ENCODE peak calls at places on chromosomes 5 and 9, in six cellular contexts. B is cardiac muscle cell; D is breast epithelium; K is neural progenitor cell; I is CD8-positive, alpha-beta memory T cell; V is CD4-positive, alpha-beta T cell. F is an unnamed sample.

GRCh38 chr5:57383093-57383861 is 99.3 kb downstream of the ACTBL2 start:
- DNase-seq in B (no peak), D (no peak), K (no peak), I (no peak), V (no peak), F (no peak)

GRCh38 chr9:27856054-27856453 is 282.8 kb upstream of the C9orf72 start:
- DNase-seq in B (no peak), D (no peak), K (no peak), I (no peak), V (no peak), F (no peak)

GRCh38 chr9:15104826-15105420 is 194.7 kb upstream of the FREM1 start:
- DNase-seq in B (peak; percentile 66), D (no peak), K (peak; percentile 69), I (peak; percentile 3), V (peak; percentile 3), F (no peak)

GRCh38 chr9:99605016-99605743 is 216.5 kb upstream of the NR4A3 start:
- DNase-seq in B (no peak), D (no peak), K (no peak), I (no peak), V (no peak), F (no peak)

GRCh38 chr9:113219972-113220371 is 1.1 kb downstream of the FKBP15 start:
- DNase-seq in B (no peak), D (no peak), K (no peak), I (no peak), V (no peak), F (no peak)

GRCh38 chr5:87195616-87196015 is 72.1 kb upstream of the RASA1 start:
- DNase-seq in B (no peak), D (no peak), K (no peak), I (no peak), V (no peak), F (no peak)

GRCh38 chr5:118692811-118693342 is 295.5 kb downstream of the DTWD2 start:
- DNase-seq in B (peak; percentile 42), D (no peak), K (peak; percentile 57), I (no peak), V (no peak), F (no peak)

GRCh38 chr9:108033976-108034964 is 544.7 kb upstream of the KLF4 start:
- DNase-seq in B (no peak), D (no peak), K (no peak), I (no peak), V (no peak), F (no peak)

GRCh38 chr9:27664136-27664819 is 91.0 kb upstream of the C9orf72 start:
- DNase-seq in B (peak; percentile 71), D (no peak), K (no peak), I (no peak), V (no peak), F (no peak)

GRCh38 chr5:32709789-32710334 is 1.3 kb upstream of the NPR3 start:
- DNase-seq in B (peak; percentile 75), D (no peak), K (peak; percentile 88), I (no peak), V (no peak), F (no peak)

GRCh38 chr9:120136685-120137084 is 443.3 kb downstream of the CDK5RAP2 start:
- DNase-seq in B (no peak), D (no peak), K (no peak), I (no peak), V (no peak), F (no peak)

GRCh38 chr5:56264417-56265025 is 31.4 kb upstream of the ANKRD55 start:
- DNase-seq in B (peak; percentile 46), D (no peak), K (peak; percentile 77), I (no peak), V (no peak), F (no peak)

GRCh38 chr5:93580387-93581100 is 475 bp downstream of the NR2F1-AS1 start:
- DNase-seq in B (no peak), D (no peak), K (peak; percentile 42), I (no peak), V (no peak), F (no peak)

GRCh38 chr9:125296843-125297372 is 35.3 kb downstream of the GAPVD1 start:
- DNase-seq in B (no peak), D (no peak), K (no peak), I (no peak), V (no peak), F (no peak)

GRCh38 chr5:763397-763796 is 21.1 kb downstream of the ZDHHC11B start:
- DNase-seq in B (no peak), D (no peak), K (no peak), I (no peak), V (no peak), F (no peak)

GRCh38 chr5:32810812-32811211 is 99.7 kb downstream of the NPR3 start:
- DNase-seq in B (no peak), D (no peak), K (no peak), I (no peak), V (no peak), F (no peak)

GRCh38 chr9:111913159-111913558 is 16.5 kb downstream of the UGCG start:
- DNase-seq in B (no peak), D (no peak), K (no peak), I (no peak), V (no peak), F (no peak)

GRCh38 chr9:22052376-22052945 is 43.4 kb upstream of the CDKN2B start:
- DNase-seq in B (no peak), D (no peak), K (peak; percentile 34), I (no peak), V (no peak), F (no peak)

GRCh38 chr5:77168187-77168883 is 42.1 kb upstream of the PDE8B start:
- DNase-seq in B (no peak), D (peak; percentile 74), K (no peak), I (no peak), V (no peak), F (no peak)

GRCh38 chr5:136781464-136781863 is 416.1 kb upstream of the TRPC7 start:
- DNase-seq in B (no peak), D (no peak), K (no peak), I (no peak), V (no peak), F (no peak)

GRCh38 chr5:87827561-87827960 is 414.8 kb upstream of the CCNH start:
- DNase-seq in B (no peak), D (no peak), K (no peak), I (no peak), V (no peak), F (no peak)

GRCh38 chr5:136802382-136802781 is 437.0 kb upstream of the TRPC7 start:
- DNase-seq in B (peak; percentile 5), D (no peak), K (peak; percentile 20), I (no peak), V (no peak), F (no peak)

GRCh38 chr5:92704590-92704989 is 876.4 kb downstream of the NR2F1-AS1 start:
- DNase-seq in B (no peak), D (no peak), K (no peak), I (no peak), V (no peak), F (no peak)

GRCh38 chr5:75337366-75338021 is 474 bp downstream of the HMGCR start:
- DNase-seq in B (peak; percentile 62), D (peak; percentile 53), K (no peak), I (peak; percentile 17), V (peak; percentile 14), F (no peak)

GRCh38 chr9:130842547-130842946 is 7.5 kb downstream of the ABL1 start:
- DNase-seq in B (no peak), D (no peak), K (peak; percentile 47), I (no peak), V (no peak), F (no peak)

DNA sequence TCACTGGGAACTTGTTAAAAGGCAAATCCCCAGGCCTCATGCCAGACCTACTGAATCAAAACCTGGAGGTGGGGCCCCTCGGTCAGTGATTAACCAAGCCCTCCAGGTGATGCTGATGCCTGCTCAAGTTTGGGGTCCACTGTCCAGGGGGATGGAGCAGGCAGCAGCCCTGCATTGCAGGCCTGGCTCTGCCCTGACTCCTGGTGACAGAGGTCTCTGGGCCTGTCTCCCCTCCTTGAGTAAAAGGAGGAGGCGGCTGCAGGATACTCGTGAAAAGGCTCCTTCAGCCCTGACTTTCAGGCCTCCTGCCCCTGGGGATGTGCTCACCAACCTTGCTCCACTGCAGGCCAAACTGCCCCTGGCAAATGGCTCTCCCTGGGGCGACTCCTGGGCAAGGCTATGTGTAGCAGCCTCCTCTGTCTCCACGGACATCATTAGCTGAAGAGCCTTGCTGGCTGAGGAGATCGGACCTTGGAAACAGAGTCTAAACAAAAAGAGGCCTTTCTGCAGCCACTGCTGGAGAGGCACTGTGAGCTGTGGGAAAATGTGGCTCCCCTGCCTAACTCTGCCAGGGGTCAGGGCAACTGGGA is 134.8 kb upstream of the ALDH1B1 start:
- DNase-seq in B (no peak), D (no peak), K (no peak), I (no peak), V (no peak), F (no peak)
- H3K27ac ChIP-seq in B (no peak overlapping the region), D (no peak overlapping the region), K (no peak overlapping the region), I (no peak overlapping the region), V (no peak overlapping the region), F (no peak overlapping the region)

GRCh38 chr5:17216974-17217325 is 481 bp upstream of the BASP1 start:
- DNase-seq in B (peak; percentile 78), D (no peak), K (peak; percentile 86), I (no peak), V (no peak), F (no peak)
- H3K27ac ChIP-seq in B (no peak overlapping the region), D (peak overlapping the region; percentile 26), K (peak overlapping the region; percentile 23), I (no peak overlapping the region), V (no peak overlapping the region), F (peak overlapping the region; percentile 15)

GRCh38 chr5:175576096-175576495 is 81.8 kb upstream of the HRH2 start:
- DNase-seq in B (no peak), D (no peak), K (no peak), I (no peak), V (no peak), F (no peak)

GRCh38 chr5:175576591-175576990 is 81.3 kb upstream of the HRH2 start:
- DNase-seq in B (no peak), D (no peak), K (no peak), I (no peak), V (no peak), F (no peak)

GRCh38 chr5:175573493-175574269 is 84.2 kb upstream of the HRH2 start:
- DNase-seq in B (no peak), D (no peak), K (no peak), I (no peak), V (no peak), F (no peak)

GRCh38 chr5:175572922-175573321 is 84.9 kb upstream of the HRH2 start:
- DNase-seq in B (no peak), D (no peak), K (no peak), I (no peak), V (no peak), F (no peak)

GRCh38 chr5:175575301-175575700 is 82.6 kb upstream of the HRH2 start:
- DNase-seq in B (no peak), D (no peak), K (no peak), I (no peak), V (no peak), F (no peak)
- H3K27ac ChIP-seq in B (no peak overlapping the region), D (no peak overlapping the region), K (no peak overlapping the region), I (no peak overlapping the region), V (no peak overlapping the region), F (no peak overlapping the region)

DNA sequence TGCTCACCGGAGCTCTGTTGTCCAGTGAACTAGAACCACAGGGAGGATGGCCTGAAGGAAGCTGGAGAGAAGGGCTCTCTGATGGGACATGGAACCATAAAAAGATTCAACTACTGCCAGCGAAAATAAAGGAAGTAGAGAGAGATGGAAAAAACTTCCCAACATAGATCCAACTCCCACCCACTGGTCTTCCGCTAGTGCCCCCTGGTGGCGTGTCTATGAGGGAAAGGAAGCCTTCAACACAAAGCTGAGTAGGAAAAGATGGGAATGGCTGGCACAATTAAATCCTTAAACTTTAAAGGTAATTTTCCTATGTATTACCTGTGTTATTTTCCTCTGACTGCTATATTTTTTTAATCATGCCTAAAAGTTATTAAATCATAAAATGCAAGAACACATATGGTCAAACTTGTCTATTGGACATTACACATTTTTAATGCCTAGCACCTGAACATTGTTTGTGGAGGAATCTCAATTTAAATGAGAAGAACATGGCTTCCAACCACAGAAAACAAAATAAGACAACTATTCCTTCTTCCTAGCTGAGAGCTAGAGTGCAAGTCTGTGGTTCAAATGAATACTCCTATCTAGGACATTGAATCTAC is 51.5 kb downstream of the CEP120 start:
- DNase-seq in B (peak; percentile 59), D (no peak), K (peak; percentile 65), I (peak; percentile 19), V (no peak), F (no peak)
- H3K27ac ChIP-seq in B (no peak overlapping the region), D (no peak overlapping the region), K (no peak overlapping the region), I (no peak overlapping the region), V (no peak overlapping the region), F (no peak overlapping the region)